ENCODE peak calls at places on chromosomes 12 and 14, in ten cellular contexts. I, U, O, N, Y, M, L, D, G and W are unnamed samples.

GRCh38 chr14:65134651-65135579 is 32.6 kb upstream of the MAX start:
- DNase-seq in U (no peak), Y (no peak), I (peak; percentile 60), N (no peak), D (no peak), O (no peak), G (no peak), L (no peak), M (no peak), W (no peak)

GRCh38 chr12:117968826-117969659 is at the start of gene KSR2:
- DNase-seq in D (no peak), U (peak; percentile 7), N (no peak), I (peak; percentile 93), L (peak; percentile 74), Y (no peak), M (no peak), G (peak; percentile 72), O (peak; percentile 3), W (peak; percentile 86)

GRCh38 chr12:131116437-131117117 is 162.9 kb downstream of the ADGRD1 start:
- DNase-seq in D (peak; percentile 54), M (no peak), N (peak; percentile 61), Y (no peak), U (no peak), G (peak; percentile 45), I (peak; percentile 75), O (peak; percentile 32), L (no peak), W (no peak)

GRCh38 chr12:69947922-69948321 is 122.9 kb downstream of the MYRFL start:
- DNase-seq in N (no peak), M (no peak), O (no peak), Y (no peak), I (no peak), G (no peak), U (no peak), D (no peak), L (no peak), W (no peak)

GRCh38 chr12:76855266-76855665 is 23.6 kb downstream of the CSRP2 start:
- DNase-seq in O (no peak), U (no peak), M (no peak), L (no peak), Y (no peak), N (no peak), D (no peak), I (no peak), G (no peak), W (no peak)

GRCh38 chr14:53596845-53597525 is 359.6 kb downstream of the BMP4 start:
- DNase-seq in L (no peak), G (no peak), O (no peak), D (no peak), M (no peak), I (no peak), Y (no peak), N (no peak), U (no peak), W (no peak)

GRCh38 chr14:24277606-24278321 is 6.4 kb upstream of the RABGGTA start:
- DNase-seq in D (peak; percentile 52), I (no peak), G (no peak), M (peak; percentile 91), L (no peak), O (no peak), U (peak; percentile 60), Y (no peak), N (no peak), W (no peak)

GRCh38 chr14:55744321-55744720 is 164.3 kb downstream of the KTN1 start:
- DNase-seq in N (no peak), G (no peak), I (no peak), Y (no peak), M (no peak), U (no peak), L (no peak), O (no peak), D (no peak), W (no peak)

GRCh38 chr12:122687091-122687490 is 16.1 kb downstream of the HCAR2 start:
- DNase-seq in G (no peak), O (peak; percentile 48), Y (no peak), L (no peak), M (no peak), D (no peak), I (peak; percentile 95), U (no peak), N (no peak), W (no peak)

GRCh38 chr14:64855732-64856527 is 23.8 kb downstream of the SPTB start:
- DNase-seq in O (no peak), N (no peak), D (peak; percentile 64), G (no peak), U (no peak), M (no peak), L (no peak), Y (no peak), I (no peak), W (no peak)

GRCh38 chr12:131282292-131283080 is 328.8 kb downstream of the ADGRD1 start:
- DNase-seq in D (no peak), L (peak; percentile 22), M (no peak), Y (no peak), N (no peak), G (no peak), U (no peak), O (no peak), I (no peak), W (peak; percentile 58)

GRCh38 chr14:60753264-60754126 is 18.9 kb downstream of the MNAT1 start:
- DNase-seq in U (peak; percentile 63), O (no peak), M (peak; percentile 87), D (no peak), Y (no peak), G (no peak), I (no peak), N (no peak), L (no peak), W (no peak)

GRCh38 chr12:66932126-66932525 is 253.2 kb upstream of the GRIP1 start:
- DNase-seq in U (no peak), M (no peak), N (no peak), Y (no peak), I (no peak), G (no peak), L (no peak), D (no peak), O (no peak), W (no peak)

GRCh38 chr12:104722541-104723534 is 235.3 kb downstream of the SLC41A2 start:
- DNase-seq in Y (no peak), N (no peak), D (no peak), I (peak; percentile 61), O (no peak), M (no peak), L (no peak), U (peak; percentile 35), G (no peak), W (no peak)

GRCh38 chr14:21066882-21067502 is 3.1 kb upstream of the ARHGEF40 start:
- DNase-seq in I (no peak), G (peak; percentile 41), O (no peak), Y (no peak), N (no peak), M (no peak), U (peak; percentile 33), D (no peak), L (no peak), W (no peak)
- TF ChIP-seq CTCF in I (no peak), G (peak; percentile 48), O (peak; percentile 32), Y (no peak), N (no peak), M (peak; percentile 37), U (no peak), D (no peak), L (no peak), W (peak; percentile 36)

GRCh38 chr14:51219473-51220448 is 20.3 kb upstream of the TMX1 start:
- DNase-seq in U (no peak), D (no peak), G (peak; percentile 10), Y (no peak), I (peak; percentile 7), M (no peak), L (no peak), O (peak; percentile 66), N (peak; percentile 44), W (no peak)

GRCh38 chr14:51224551-51224950 is 15.5 kb upstream of the TMX1 start:
- DNase-seq in I (no peak), N (no peak), D (no peak), M (no peak), G (no peak), O (no peak), Y (no peak), U (no peak), L (no peak), W (no peak)

GRCh38 chr14:51228890-51229289 is 11.2 kb upstream of the TMX1 start:
- DNase-seq in M (no peak), L (no peak), I (no peak), N (no peak), G (no peak), Y (no peak), D (no peak), U (no peak), O (no peak), W (no peak)

GRCh38 chr14:51225751-51226150 is 14.3 kb upstream of the TMX1 start:
- DNase-seq in G (no peak), I (no peak), Y (no peak), N (no peak), U (no peak), O (no peak), D (no peak), L (no peak), M (no peak), W (no peak)
- TF ChIP-seq CTCF in G (no peak), I (no peak), Y (no peak), N (no peak), U (no peak), O (no peak), D (no peak), L (no peak), M (no peak), W (no peak)

GRCh38 chr12:73935817-73936216 is 601.8 kb upstream of the ATXN7L3B start:
- DNase-seq in L (no peak), M (no peak), O (no peak), U (no peak), G (no peak), I (no peak), N (no peak), D (no peak), Y (no peak), W (no peak)
- TF ChIP-seq CTCF in L (peak; percentile 50), M (no peak), O (no peak), U (no peak), G (peak; percentile 80), I (no peak), N (no peak), D (no peak), Y (no peak), W (peak; percentile 54)

GRCh38 chr12:95789126-95790024 is 1.2 kb downstream of the NTN4 start:
- DNase-seq in L (no peak), D (peak; percentile 63), U (peak; percentile 9), O (no peak), M (no peak), N (no peak), Y (no peak), I (peak; percentile 38), G (peak; percentile 50), W (peak; percentile 68)
- TF ChIP-seq CTCF in L (no peak), D (no peak), U (no peak), O (no peak), M (no peak), N (no peak), Y (no peak), I (no peak), G (no peak), W (no peak)